ENCODE peak calls at places on chromosomes 3 and 15, in seven cellular contexts. Z, Q, B, D, P, M and E are unnamed samples.

GRCh38 chr15:55649058-55649423 is 60.9 kb upstream of the PYGO1 start:
- DNase-seq in Z (no peak), Q (peak; percentile 40), B (no peak), D (no peak), P (peak; percentile 86), M (no peak), E (no peak)

GRCh38 chr15:70742928-70743327 is 20.4 kb downstream of the UACA start:
- DNase-seq in Z (no peak), Q (no peak), B (no peak), D (peak; percentile 47), P (peak; percentile 36), M (no peak), E (no peak)

GRCh38 chr3:170002829-170003228 is 35.0 kb upstream of the GPR160 start:
- DNase-seq in Z (no peak), Q (no peak), B (no peak), D (peak; percentile 54), P (no peak), M (no peak), E (no peak)

GRCh38 chr15:45993508-45993907 is 358.7 kb downstream of the SQOR start:
- DNase-seq in Z (no peak), Q (no peak), B (no peak), D (peak; percentile 63), P (no peak), M (no peak), E (no peak)

GRCh38 chr3:144737281-144737680 is 765.7 kb downstream of the DIPK2A start:
- DNase-seq in Z (no peak), Q (no peak), B (no peak), D (no peak), P (no peak), M (no peak), E (no peak)

GRCh38 chr3:149016669-149017541 is 25.6 kb downstream of the GYG1 start:
- DNase-seq in Z (no peak), Q (peak; percentile 92), B (no peak), D (peak; percentile 37), P (peak; percentile 96), M (no peak), E (no peak)

GRCh38 chr15:85800460-85801123 is 5.9 kb upstream of the KLHL25 start:
- DNase-seq in Z (no peak), Q (peak; percentile 17), B (peak; percentile 62), D (no peak), P (peak; percentile 88), M (peak; percentile 84), E (no peak)

GRCh38 chr3:188241883-188242282 is 87.9 kb downstream of the LPP start:
- DNase-seq in Z (no peak), Q (no peak), B (no peak), D (no peak), P (peak; percentile 26), M (no peak), E (peak; percentile 36)

GRCh38 chr15:66269326-66270090 is 16.0 kb upstream of the MEGF11 start:
- DNase-seq in Z (no peak), Q (no peak), B (no peak), D (peak; percentile 47), P (peak; percentile 44), M (peak; percentile 64), E (no peak)

GRCh38 chr3:107684431-107684925 is 161.7 kb downstream of the BBX start:
- DNase-seq in Z (no peak), Q (no peak), B (no peak), D (no peak), P (no peak), M (no peak), E (no peak)

GRCh38 chr3:118734664-118735063 is 300.0 kb downstream of the IGSF11 start:
- DNase-seq in Z (no peak), Q (no peak), B (no peak), D (no peak), P (no peak), M (no peak), E (no peak)

GRCh38 chr3:114650808-114651207 is 357.0 kb downstream of the TIGIT start:
- DNase-seq in Z (no peak), Q (peak; percentile 55), B (no peak), D (peak; percentile 12), P (peak; percentile 50), M (no peak), E (peak; percentile 31)

GRCh38 chr3:87052499-87053260 is 61.7 kb upstream of the VGLL3 start:
- DNase-seq in Z (no peak), Q (no peak), B (no peak), D (no peak), P (no peak), M (no peak), E (no peak)

GRCh38 chr3:24951186-24951585 is 456.5 kb upstream of the THRB start:
- DNase-seq in Z (no peak), Q (no peak), B (no peak), D (no peak), P (peak; percentile 9), M (no peak), E (no peak)